ENCODE peak calls at places on chromosomes 6 and 20, in ten cellular contexts. Y is amniotic epithelial cell; A is CD4-positive, alpha-beta T cell; S is stimulated activated CD8-positive, alpha-beta memory T cell treated with anti-CD3 and anti-CD28 coated beads, Interleukin-7, amount 100 ng/mL, for 1 hour; H is activated gamma-delta T cell treated with anti-CD3 and anti-CD28 coated beads, Interleukin-2, amount 50 U/mL, for 16 hours; M is iPS-NIHi11; T is stomach; L is CD8-positive, alpha-beta T cell; U is cerebellar nuclear complex; K is brain microvascular endothelial cell. P is an unnamed sample.

GRCh38 chr6:44076366-44077200 is 50.7 kb downstream of the MRPL14 start:
- DNase-seq in Y (no peak), A (no peak), S (no peak), H (no peak), M (peak; percentile 79), T (peak; percentile 74), L (no peak), U (no peak), K (no peak), P (no peak)

GRCh38 chr6:167331565-167331964 is 6.7 kb downstream of the TTLL2 start:
- DNase-seq in Y (no peak), A (no peak), S (no peak), H (no peak), M (no peak), T (peak; percentile 50), L (no peak), U (no peak), K (no peak), P (no peak)

GRCh38 chr20:8315639-8316573 is 183.8 kb downstream of the PLCB1 start:
- DNase-seq in Y (no peak), A (no peak), S (no peak), H (no peak), M (no peak), T (no peak), L (no peak), U (no peak), K (no peak), P (no peak)

GRCh38 chr6:72755752-72756151 is 133.9 kb downstream of the KCNQ5 start:
- DNase-seq in Y (no peak), A (no peak), S (no peak), H (no peak), M (no peak), T (no peak), L (no peak), U (no peak), K (peak; percentile 4), P (no peak)

GRCh38 chr20:10769700-10770099 is 95.9 kb upstream of the JAG1 start:
- DNase-seq in Y (no peak), A (no peak), S (no peak), H (no peak), M (peak; percentile 58), T (no peak), L (no peak), U (no peak), K (peak; percentile 56), P (no peak)

GRCh38 chr6:158322724-158323560 is 10.7 kb downstream of the TULP4 start:
- DNase-seq in Y (peak; percentile 84), A (no peak), S (no peak), H (no peak), M (no peak), T (no peak), L (no peak), U (no peak), K (no peak), P (peak; percentile 15)

GRCh38 chr6:45838996-45839395 is 176.7 kb downstream of the CLIC5 start:
- DNase-seq in Y (no peak), A (no peak), S (no peak), H (no peak), M (no peak), T (no peak), L (no peak), U (no peak), K (no peak), P (no peak)

GRCh38 chr20:56360133-56360898 is 1.5 kb downstream of the FAM210B start:
- DNase-seq in Y (peak; percentile 35), A (no peak), S (no peak), H (no peak), M (no peak), T (no peak), L (no peak), U (no peak), K (no peak), P (no peak)

GRCh38 chr20:9500121-9500911 is 14.1 kb upstream of the LAMP5 start:
- DNase-seq in Y (no peak), A (no peak), S (no peak), H (no peak), M (no peak), T (no peak), L (no peak), U (no peak), K (no peak), P (no peak)

GRCh38 chr20:23407770-23408467 is 13.4 kb downstream of the NAPB start:
- DNase-seq in Y (no peak), A (no peak), S (no peak), H (no peak), M (no peak), T (no peak), L (no peak), U (no peak), K (no peak), P (no peak)

GRCh38 chr20:4413314-4414045 is 308.2 kb upstream of the PRND start:
- DNase-seq in Y (no peak), A (no peak), S (no peak), H (no peak), M (no peak), T (no peak), L (no peak), U (no peak), K (no peak), P (no peak)

GRCh38 chr6:43855247-43855646 is 85.2 kb downstream of the VEGFA start:
- DNase-seq in Y (no peak), A (no peak), S (no peak), H (no peak), M (no peak), T (no peak), L (no peak), U (no peak), K (no peak), P (no peak)

GRCh38 chr20:1907586-1907985 is 12.4 kb downstream of the SIRPA start:
- DNase-seq in Y (peak; percentile 90), A (no peak), S (no peak), H (no peak), M (no peak), T (no peak), L (no peak), U (no peak), K (peak; percentile 5), P (peak; percentile 25)

GRCh38 chr6:110296151-110297028 is 61.8 kb downstream of the METTL24 start:
- DNase-seq in Y (peak; percentile 44), A (no peak), S (no peak), H (no peak), M (no peak), T (no peak), L (no peak), U (no peak), K (no peak), P (no peak)

GRCh38 chr6:132084811-132085509 is 133.8 kb upstream of the CCN2 start:
- DNase-seq in Y (peak; percentile 94), A (no peak), S (no peak), H (no peak), M (no peak), T (no peak), L (no peak), U (no peak), K (peak; percentile 88), P (peak; percentile 87)

GRCh38 chr6:154403803-154404202 is 47.2 kb upstream of the IPCEF1 start:
- DNase-seq in Y (peak; percentile 85), A (no peak), S (no peak), H (no peak), M (no peak), T (peak; percentile 31), L (no peak), U (no peak), K (peak; percentile 33), P (peak; percentile 65)

GRCh38 chr6:8215631-8216030 is 113.3 kb upstream of the EEF1E1 start:
- DNase-seq in Y (peak; percentile 68), A (no peak), S (no peak), H (no peak), M (no peak), T (no peak), L (no peak), U (no peak), K (peak; percentile 40), P (peak; percentile 62)

GRCh38 chr20:31666258-31667042 is 28.7 kb downstream of the COX4I2 start:
- DNase-seq in Y (peak; percentile 48), A (no peak), S (no peak), H (no peak), M (no peak), T (no peak), L (peak; percentile 59), U (no peak), K (no peak), P (no peak)

GRCh38 chr20:57966609-57967008 is 256.8 kb upstream of the PMEPA1 start:
- DNase-seq in Y (no peak), A (no peak), S (no peak), H (no peak), M (no peak), T (no peak), L (no peak), U (no peak), K (no peak), P (no peak)

GRCh38 chr6:57307850-57308249 is 9.6 kb upstream of the PRIM2 start:
- DNase-seq in Y (no peak), A (no peak), S (no peak), H (no peak), M (no peak), T (no peak), L (no peak), U (no peak), K (no peak), P (no peak)

GRCh38 chr6:170226647-170227046 is 64.2 kb downstream of the DLL1 start:
- DNase-seq in Y (no peak), A (no peak), S (no peak), H (no peak), M (no peak), T (no peak), L (no peak), U (no peak), K (no peak), P (no peak)

GRCh38 chr6:3176562-3177355 is 19.4 kb upstream of the TUBB2A start:
- DNase-seq in Y (peak; percentile 95), A (no peak), S (no peak), H (no peak), M (no peak), T (no peak), L (no peak), U (no peak), K (peak; percentile 96), P (peak; percentile 80)

GRCh38 chr20:57266251-57267157 is at the start of gene BMP7:
- DNase-seq in Y (no peak), A (no peak), S (no peak), H (no peak), M (peak; percentile 69), T (no peak), L (no peak), U (no peak), K (no peak), P (no peak)

GRCh38 chr6:161414800-161415199 is 140.9 kb upstream of the AGPAT4 start:
- DNase-seq in Y (no peak), A (no peak), S (no peak), H (no peak), M (no peak), T (no peak), L (no peak), U (no peak), K (no peak), P (no peak)

GRCh38 chr6:79525272-79526100 is 11.7 kb downstream of the LCA5 start:
- DNase-seq in Y (peak; percentile 92), A (no peak), S (no peak), H (no peak), M (no peak), T (no peak), L (no peak), U (no peak), K (peak; percentile 75), P (peak; percentile 69)

GRCh38 chr6:159693894-159694545 is 979 bp upstream of the SOD2 start:
- DNase-seq in Y (peak; percentile 62), A (peak; percentile 35), S (no peak), H (no peak), M (no peak), T (peak; percentile 52), L (no peak), U (no peak), K (no peak), P (no peak)

GRCh38 chr20:62692176-62692575 is 16.5 kb upstream of the NTSR1 start:
- DNase-seq in Y (no peak), A (no peak), S (no peak), H (no peak), M (no peak), T (no peak), L (no peak), U (no peak), K (no peak), P (no peak)

GRCh38 chr6:55913213-55914195 is 38.1 kb upstream of the BMP5 start:
- DNase-seq in Y (no peak), A (no peak), S (no peak), H (no peak), M (peak; percentile 30), T (no peak), L (no peak), U (no peak), K (no peak), P (no peak)

P was measured in skeletal muscle cell.